ENCODE peak calls at places on chromosome 2, in eight cellular contexts. K is activated CD4-positive, alpha-beta T cell treated with anti-CD3 and anti-CD28 coated beads, Interleukin-2, amount 50 U/mL, for 1 hour; Z is left ventricle myocardium inferior; E is AG10803; B is iris pigment epithelial cell; D is amniotic epithelial cell; O is lower lobe of right lung; L is GM23248. J is an unnamed sample.

GRCh38 chr2:74020717-74021406 is 36.2 kb downstream of the TET3 start:
- DNase-seq in K (no peak), Z (no peak), E (no peak), B (peak; percentile 12), D (peak; percentile 79), O (peak; percentile 62), L (no peak), J (no peak)

GRCh38 chr2:61759718-61760117 is 94.1 kb downstream of the FAM161A start:
- DNase-seq in K (no peak), Z (no peak), E (peak; percentile 57), B (peak; percentile 81), D (peak; percentile 81), O (no peak), L (peak; percentile 81), J (peak; percentile 75)

GRCh38 chr2:136242687-136243277 is 124.8 kb upstream of the CXCR4 start:
- DNase-seq in K (peak; percentile 25), Z (no peak), E (no peak), B (peak; percentile 21), D (no peak), O (no peak), L (peak; percentile 6), J (peak; percentile 16)

GRCh38 chr2:228681426-228681825 is 499.9 kb upstream of the SPHKAP start:
- DNase-seq in K (no peak), Z (no peak), E (peak; percentile 72), B (peak; percentile 60), D (peak; percentile 70), O (no peak), L (peak; percentile 75), J (peak; percentile 68)

GRCh38 chr2:165016772-165017411 is 61.6 kb upstream of the SLC38A11 start:
- DNase-seq in K (no peak), Z (no peak), E (peak; percentile 47), B (peak; percentile 51), D (peak; percentile 61), O (no peak), L (peak; percentile 77), J (peak; percentile 53)

GRCh38 chr2:200415455-200415854 is 94.4 kb downstream of the KCTD18 start:
- DNase-seq in K (no peak), Z (no peak), E (no peak), B (no peak), D (no peak), O (no peak), L (no peak), J (no peak)

GRCh38 chr2:36478332-36478738 is 119.6 kb downstream of the FEZ2 start:
- DNase-seq in K (no peak), Z (no peak), E (peak; percentile 86), B (peak; percentile 96), D (peak; percentile 98), O (no peak), L (peak; percentile 96), J (peak; percentile 99)

GRCh38 chr2:109699646-109700045 is 85.5 kb downstream of the SOWAHC start:
- DNase-seq in K (no peak), Z (no peak), E (no peak), B (peak; percentile 41), D (peak; percentile 24), O (no peak), L (no peak), J (no peak)

GRCh38 chr2:28982381-28982950 is 1.4 kb downstream of the TOGARAM2 start:
- DNase-seq in K (no peak), Z (no peak), E (no peak), B (peak; percentile 56), D (no peak), O (no peak), L (no peak), J (no peak)

J was measured in HCEC 1CT.